ENCODE peak calls at places on chromosome 13, in ten cellular contexts. H, K, Y, F, E, L, P, U, G and I are unnamed samples.

GRCh38 chr13:100589178-100589725 is 663 bp upstream of the GGACT start:
- DNase-seq in H (no peak), K (peak; percentile 6), Y (no peak), F (no peak), E (no peak), L (no peak), P (no peak), U (no peak), G (no peak), I (peak; percentile 25)

GRCh38 chr13:43239441-43239840 is 216.1 kb downstream of the DNAJC15 start:
- DNase-seq in H (no peak), K (no peak), Y (no peak), F (no peak), E (no peak), L (no peak), P (no peak), U (no peak), G (no peak), I (peak; percentile 38)

GRCh38 chr13:99698010-99698815 is 196.9 kb downstream of the TM9SF2 start:
- DNase-seq in H (no peak), K (no peak), Y (no peak), F (no peak), E (no peak), L (no peak), P (no peak), U (no peak), G (no peak), I (no peak)

GRCh38 chr13:95207769-95208366 is 93.4 kb downstream of the ABCC4 start:
- DNase-seq in H (no peak), K (no peak), Y (no peak), F (no peak), E (no peak), L (no peak), P (no peak), U (no peak), G (no peak), I (no peak)

GRCh38 chr13:26280822-26281221 is 26.9 kb downstream of the CDK8 start:
- DNase-seq in H (no peak), K (peak; percentile 29), Y (no peak), F (peak; percentile 33), E (no peak), L (peak; percentile 15), P (no peak), U (no peak), G (no peak), I (no peak)

GRCh38 chr13:24931450-24932217 is 164.3 kb upstream of the PABPC3 start:
- DNase-seq in H (no peak), K (no peak), Y (no peak), F (no peak), E (no peak), L (no peak), P (no peak), U (no peak), G (no peak), I (no peak)

GRCh38 chr13:34627499-34627898 is 314.6 kb upstream of the NBEA start:
- DNase-seq in H (no peak), K (no peak), Y (no peak), F (no peak), E (no peak), L (no peak), P (no peak), U (no peak), G (no peak), I (no peak)

GRCh38 chr13:23984541-23984940 is 87.2 kb upstream of the C1QTNF9B start:
- DNase-seq in H (no peak), K (no peak), Y (no peak), F (peak; percentile 51), E (no peak), L (no peak), P (no peak), U (no peak), G (no peak), I (no peak)

GRCh38 chr13:66513728-66514127 is 716.4 kb downstream of the PCDH9 start:
- DNase-seq in H (peak; percentile 16), K (peak; percentile 31), Y (no peak), F (peak; percentile 15), E (no peak), L (no peak), P (no peak), U (no peak), G (no peak), I (no peak)

GRCh38 chr13:50594276-50594970 is 249.1 kb downstream of the DLEU7 start:
- DNase-seq in H (no peak), K (no peak), Y (peak; percentile 1), F (no peak), E (peak; percentile 76), L (no peak), P (peak; percentile 18), U (no peak), G (no peak), I (no peak)

GRCh38 chr13:22114630-22115311 is 443.9 kb downstream of the FGF9 start:
- DNase-seq in H (peak; percentile 78), K (no peak), Y (peak; percentile 24), F (peak; percentile 94), E (no peak), L (peak; percentile 73), P (no peak), U (no peak), G (no peak), I (no peak)

GRCh38 chr13:80100636-80101035 is 240.3 kb downstream of the SPRY2 start:
- DNase-seq in H (peak; percentile 53), K (no peak), Y (no peak), F (no peak), E (no peak), L (no peak), P (no peak), U (no peak), G (no peak), I (no peak)

GRCh38 chr13:114275309-114275708 is 6.1 kb upstream of the UPF3A start:
- DNase-seq in H (no peak), K (no peak), Y (no peak), F (no peak), E (no peak), L (no peak), P (no peak), U (no peak), G (no peak), I (no peak)

GRCh38 chr13:78976696-78977095 is 317.7 kb upstream of the OBI1 start:
- DNase-seq in H (no peak), K (no peak), Y (no peak), F (no peak), E (no peak), L (no peak), P (no peak), U (no peak), G (no peak), I (no peak)

GRCh38 chr13:50989476-50989875 is 79.9 kb downstream of the RNASEH2B start:
- DNase-seq in H (no peak), K (peak; percentile 11), Y (no peak), F (no peak), E (no peak), L (no peak), P (no peak), U (no peak), G (no peak), I (no peak)

GRCh38 chr13:111558700-111559088 is 238.3 kb downstream of the TEX29 start:
- DNase-seq in H (no peak), K (no peak), Y (no peak), F (no peak), E (no peak), L (no peak), P (no peak), U (no peak), G (no peak), I (no peak)

GRCh38 chr13:80654638-80655249 is 313.8 kb upstream of the SPRY2 start:
- DNase-seq in H (no peak), K (no peak), Y (no peak), F (peak; percentile 25), E (no peak), L (peak; percentile 7), P (no peak), U (no peak), G (no peak), I (no peak)

GRCh38 chr13:46926856-46927625 is 30.2 kb upstream of the HTR2A start:
- DNase-seq in H (peak; percentile 9), K (peak; percentile 32), Y (no peak), F (peak; percentile 23), E (no peak), L (no peak), P (no peak), U (peak; percentile 36), G (no peak), I (no peak)

GRCh38 chr13:91639316-91639715 is 240.9 kb downstream of the GPC5 start:
- DNase-seq in H (peak; percentile 72), K (no peak), Y (no peak), F (no peak), E (no peak), L (no peak), P (no peak), U (no peak), G (no peak), I (no peak)

GRCh38 chr13:97240789-97241734 is 18.9 kb downstream of the MBNL2 start:
- DNase-seq in H (no peak), K (no peak), Y (no peak), F (no peak), E (no peak), L (no peak), P (no peak), U (no peak), G (no peak), I (no peak)

GRCh38 chr13:109402976-109403375 is 383.4 kb downstream of the IRS2 start:
- DNase-seq in H (no peak), K (no peak), Y (no peak), F (no peak), E (no peak), L (no peak), P (no peak), U (peak; percentile 29), G (no peak), I (no peak)

GRCh38 chr13:112641456-112641855 is 48.4 kb upstream of the ATP11A start:
- DNase-seq in H (no peak), K (no peak), Y (no peak), F (no peak), E (no peak), L (no peak), P (no peak), U (no peak), G (no peak), I (no peak)

GRCh38 chr13:109862627-109863026 is 76.2 kb upstream of the IRS2 start:
- DNase-seq in H (peak; percentile 80), K (peak; percentile 66), Y (no peak), F (peak; percentile 68), E (no peak), L (no peak), P (no peak), U (peak; percentile 57), G (no peak), I (no peak)

GRCh38 chr13:46666727-46667456 is 113.9 kb downstream of the LRCH1 start:
- DNase-seq in H (no peak), K (no peak), Y (no peak), F (no peak), E (no peak), L (no peak), P (no peak), U (no peak), G (no peak), I (no peak)

GRCh38 chr13:21817878-21818277 is 147.0 kb downstream of the FGF9 start:
- DNase-seq in H (no peak), K (no peak), Y (no peak), F (no peak), E (no peak), L (no peak), P (no peak), U (no peak), G (no peak), I (no peak)

GRCh38 chr13:75636339-75637095 is 387 bp downstream of the LMO7 start:
- DNase-seq in H (peak; percentile 46), K (peak; percentile 54), Y (peak; percentile 18), F (peak; percentile 44), E (peak; percentile 61), L (peak; percentile 46), P (no peak), U (no peak), G (no peak), I (peak; percentile 47)

GRCh38 chr13:49357694-49358093 is 86.2 kb downstream of the CAB39L start:
- DNase-seq in H (peak; percentile 79), K (peak; percentile 41), Y (no peak), F (peak; percentile 78), E (no peak), L (peak; percentile 15), P (no peak), U (peak; percentile 43), G (no peak), I (peak; percentile 8)

GRCh38 chr13:33487575-33488243 is 202.2 kb upstream of the STARD13 start:
- DNase-seq in H (peak; percentile 65), K (peak; percentile 74), Y (no peak), F (peak; percentile 15), E (no peak), L (peak; percentile 17), P (no peak), U (no peak), G (no peak), I (peak; percentile 73)